ENCODE peak calls at places on chromosome 5, in seven cellular contexts. V is dorsolateral prefrontal cortex, X is adrenal gland, L is heart left ventricle, T is SK-N-SH, R is PC-9, N is brain microvascular endothelial cell. Q is an unnamed sample.

GRCh38 chr5:73996181-73996770 is 370.3 kb downstream of the ARHGEF28 start:
- DNase-seq in N (no peak), L (no peak), V (no peak), T (no peak), R (no peak), X (no peak), Q (no peak)

GRCh38 chr5:158807947-158808346 is 291.8 kb downstream of the EBF1 start:
- DNase-seq in R (no peak), X (no peak), L (no peak), V (no peak), T (no peak), N (peak; percentile 13), Q (no peak)

GRCh38 chr5:68176253-68176652 is 39.3 kb upstream of the PIK3R1 start:
- DNase-seq in L (no peak), T (no peak), V (no peak), X (no peak), R (no peak), N (no peak), Q (no peak)

GRCh38 chr5:43313854-43314457 is 744 bp upstream of the HMGCS1 start:
- DNase-seq in N (no peak), X (peak; percentile 23), L (no peak), R (no peak), V (no peak), T (no peak), Q (no peak)

GRCh38 chr5:2030131-2030530 is 147.4 kb upstream of the IRX4 start:
- DNase-seq in L (no peak), T (no peak), X (no peak), V (no peak), R (no peak), N (no peak), Q (no peak)

GRCh38 chr5:39055760-39056393 is 18.3 kb downstream of the RICTOR start:
- DNase-seq in V (no peak), X (no peak), T (no peak), L (no peak), N (no peak), R (no peak), Q (no peak)

GRCh38 chr5:173625686-173626500 is 9.4 kb upstream of the BOD1 start:
- DNase-seq in V (no peak), T (no peak), X (no peak), R (no peak), L (no peak), N (no peak), Q (no peak)

GRCh38 chr5:41510176-41510831 is at the start of gene PLCXD3:
- DNase-seq in V (peak; percentile 8), X (peak; percentile 16), N (no peak), L (peak; percentile 65), R (peak; percentile 51), T (peak; percentile 69), Q (no peak)

GRCh38 chr5:146962801-146963355 is 84.3 kb upstream of the PPP2R2B start:
- DNase-seq in V (no peak), T (no peak), X (no peak), N (no peak), R (no peak), L (no peak), Q (peak; percentile 1)

GRCh38 chr5:9596256-9596655 is 33.9 kb downstream of the TAS2R1 start:
- DNase-seq in L (no peak), R (no peak), V (no peak), N (no peak), T (no peak), X (no peak), Q (peak; percentile 19)

GRCh38 chr5:120873083-120873482 is 409.0 kb downstream of the PRR16 start:
- DNase-seq in V (no peak), T (no peak), L (no peak), R (no peak), X (no peak), N (no peak), Q (no peak)

GRCh38 chr5:154900071-154900470 is 37.9 kb downstream of the GEMIN5 start:
- DNase-seq in R (no peak), T (no peak), X (no peak), L (no peak), V (no peak), N (no peak), Q (peak; percentile 38)

GRCh38 chr5:167634432-167634831 is 657.0 kb upstream of the WWC1 start:
- DNase-seq in R (peak; percentile 38), X (no peak), N (peak; percentile 46), L (no peak), T (no peak), V (no peak), Q (peak; percentile 87)

GRCh38 chr5:149447373-149448367 is 68.6 kb upstream of the IL17B start:
- DNase-seq in V (no peak), L (no peak), R (no peak), N (no peak), T (no peak), X (no peak), Q (no peak)

GRCh38 chr5:132270706-132271105 is 13.2 kb downstream of the PDLIM4 start:
- DNase-seq in L (no peak), V (no peak), R (no peak), X (no peak), N (no peak), T (no peak), Q (no peak)

GRCh38 chr5:96431376-96432244 is 1.4 kb downstream of the PCSK1 start:
- DNase-seq in N (peak; percentile 77), T (no peak), V (peak; percentile 74), R (no peak), L (no peak), X (peak; percentile 10), Q (no peak)

DNA sequence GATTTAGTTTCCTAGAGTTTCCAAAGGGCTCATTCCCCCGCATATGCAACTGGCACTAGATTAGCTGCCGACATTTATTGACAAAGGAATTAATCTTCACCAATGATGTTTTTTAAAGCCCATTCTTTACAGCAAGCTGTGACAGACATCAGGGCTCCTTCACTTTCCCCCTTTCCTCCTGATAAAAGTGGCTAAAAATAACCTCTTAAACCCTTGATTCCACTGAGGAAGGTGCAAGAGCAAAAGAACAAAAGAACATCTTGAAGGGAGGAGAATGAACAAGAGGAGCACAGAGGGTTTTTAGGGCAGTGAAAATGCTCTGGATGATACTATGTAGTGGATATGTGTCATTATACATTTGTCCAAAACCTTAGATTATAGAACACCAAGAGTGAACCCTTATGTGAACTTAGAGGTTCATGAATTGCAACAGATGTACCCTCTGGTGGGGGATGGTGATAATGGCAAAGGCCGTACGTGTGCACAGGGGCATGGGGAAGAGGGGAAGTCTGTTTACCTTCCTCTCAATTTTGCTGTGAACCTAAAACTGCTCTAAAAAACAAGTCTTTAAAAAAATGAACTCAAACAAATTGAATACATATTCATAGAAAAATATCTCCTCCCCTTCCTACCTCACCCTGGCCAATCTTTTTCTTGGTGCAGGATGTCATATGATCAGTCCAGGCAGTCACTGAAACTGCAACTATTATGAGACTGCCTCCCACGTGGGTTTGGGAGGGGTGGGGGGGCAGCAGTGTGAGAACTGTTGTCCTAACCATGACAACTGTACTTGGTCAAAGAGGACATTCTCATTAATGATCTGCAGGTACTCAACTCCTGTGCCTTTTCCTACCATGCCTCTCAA is 83.0 kb downstream of the MARCHF3 start:
- DNase-seq in N (no peak), X (no peak), T (no peak), V (no peak), R (no peak), L (no peak), Q (no peak)
- H3K4me3 ChIP-seq in N (no peak overlapping the region), X (no peak overlapping the region), T (no peak overlapping the region), V (no peak overlapping the region), R (no peak overlapping the region), L (no peak overlapping the region), Q (no peak overlapping the region)

GRCh38 chr5:11182441-11183080 is 421.5 kb upstream of the DAP start:
- DNase-seq in L (no peak), V (no peak), T (peak; percentile 49), N (peak; percentile 46), R (peak; percentile 34), X (peak; percentile 24), Q (no peak)
- TF ChIP-seq CTCF in L (peak; percentile 32), V (peak; percentile 67), T (peak; percentile 66), N (peak; percentile 69), R (peak; percentile 71), X (peak; percentile 42), Q (peak; percentile 70)

DNA sequence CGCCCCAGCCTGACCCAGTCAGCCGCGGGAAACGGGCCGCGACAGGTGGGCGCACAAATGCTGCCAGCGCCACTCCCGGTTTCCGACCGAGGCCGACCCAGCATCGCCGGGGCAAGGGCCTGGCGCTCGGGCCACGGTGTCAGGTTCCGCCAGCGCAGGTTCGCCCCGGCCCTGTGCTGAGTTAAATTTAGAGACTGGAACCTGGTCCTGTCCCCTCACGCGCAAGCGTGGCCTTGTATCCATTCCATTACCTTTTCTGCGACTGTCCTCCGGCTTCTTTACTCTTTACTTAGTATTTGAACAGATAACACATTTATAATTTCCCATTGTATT is 372 bp upstream of the TRIM7 start:
- DNase-seq in T (no peak), X (no peak), N (no peak), V (no peak), L (no peak), R (no peak), Q (no peak)
- H3K27me3 ChIP-seq in T (no peaks in the 10 kb centered on the region), X (no peaks in the 10 kb centered on the region), N (no peaks in the 10 kb centered on the region), V (no peaks in the 10 kb centered on the region), L (no peaks in the 10 kb centered on the region), R (no peaks in the 10 kb centered on the region), Q (no peaks in the 10 kb centered on the region)

GRCh38 chr5:59125961-59126360 is 543.1 kb downstream of the RAB3C start:
- DNase-seq in N (no peak), X (no peak), R (no peak), L (no peak), T (no peak), V (no peak), Q (no peak)

GRCh38 chr5:59126665-59127354 is 543.9 kb downstream of the RAB3C start:
- DNase-seq in T (no peak), N (peak; percentile 53), X (no peak), L (no peak), V (no peak), R (no peak), Q (no peak)

GRCh38 chr5:59119480-59119879 is 536.6 kb downstream of the RAB3C start:
- DNase-seq in N (no peak), X (no peak), V (no peak), R (no peak), L (no peak), T (no peak), Q (no peak)

GRCh38 chr5:59124983-59125960 is 542.4 kb downstream of the RAB3C start:
- DNase-seq in V (no peak), N (no peak), R (no peak), L (no peak), X (no peak), T (no peak), Q (no peak)

GRCh38 chr5:59123595-59124561 is 541.0 kb downstream of the RAB3C start:
- DNase-seq in R (no peak), L (no peak), N (no peak), X (no peak), V (no peak), T (no peak), Q (no peak)
- H3K4me3 ChIP-seq in R (no peak overlapping the region), L (no peak overlapping the region), N (no peak overlapping the region), X (no peak overlapping the region), V (no peak overlapping the region), T (no peak overlapping the region), Q (no peak overlapping the region)

Q was measured in BJ.